ENCODE peak calls at places on chromosomes 4 and X, in ten cellular contexts. One of them, this sample, is unnamed.

GRCh38 chr4:139740531-139741041 is 75.0 kb downstream of the MGST2 start:
- DNase-seq in mucosa of descending colon: peak
- DNase-seq in T-helper 1 cell: no peak
- DNase-seq in GM10248: no peak
- DNase-seq in stimulated activated CD8-positive, alpha-beta memory T cell treated with anti-CD3 and anti-CD28 coated beads, Interleukin-4, amount 100 ng/mL, for 1 hour: no peak
- DNase-seq in ovary: peak
- DNase-seq in left cardiac atrium: peak
- DNase-seq in effector memory CD4-positive, alpha-beta T cell: no peak
- DNase-seq in left colon: peak
- DNase-seq in T-helper 17 cell: no peak
- DNase-seq in this sample: no peak

GRCh38 chrX:31593353-31593752 is 521.5 kb upstream of the FTHL17 start:
- DNase-seq in effector memory CD4-positive, alpha-beta T cell: no peak
- DNase-seq in T-helper 17 cell: no peak
- DNase-seq in left cardiac atrium: no peak
- DNase-seq in stimulated activated CD8-positive, alpha-beta memory T cell treated with anti-CD3 and anti-CD28 coated beads, Interleukin-4, amount 100 ng/mL, for 1 hour: no peak
- DNase-seq in left colon: no peak
- DNase-seq in T-helper 1 cell: no peak
- DNase-seq in mucosa of descending colon: no peak
- DNase-seq in ovary: no peak
- DNase-seq in GM10248: no peak
- DNase-seq in this sample: no peak

GRCh38 chr4:11011249-11011648 is 326.7 kb upstream of the CLNK start:
- DNase-seq in T-helper 17 cell: no peak
- DNase-seq in T-helper 1 cell: no peak
- DNase-seq in GM10248: no peak
- DNase-seq in ovary: no peak
- DNase-seq in effector memory CD4-positive, alpha-beta T cell: no peak
- DNase-seq in stimulated activated CD8-positive, alpha-beta memory T cell treated with anti-CD3 and anti-CD28 coated beads, Interleukin-4, amount 100 ng/mL, for 1 hour: no peak
- DNase-seq in left colon: no peak
- DNase-seq in mucosa of descending colon: no peak
- DNase-seq in left cardiac atrium: no peak
- DNase-seq in this sample: no peak

GRCh38 chrX:72060196-72060974 is 71.3 kb downstream of the RTL5 start:
- DNase-seq in ovary: peak
- DNase-seq in GM10248: no peak
- DNase-seq in mucosa of descending colon: no peak
- DNase-seq in stimulated activated CD8-positive, alpha-beta memory T cell treated with anti-CD3 and anti-CD28 coated beads, Interleukin-4, amount 100 ng/mL, for 1 hour: no peak
- DNase-seq in T-helper 17 cell: no peak
- DNase-seq in left cardiac atrium: no peak
- DNase-seq in T-helper 1 cell: no peak
- DNase-seq in left colon: no peak
- DNase-seq in effector memory CD4-positive, alpha-beta T cell: no peak
- DNase-seq in this sample: no peak

GRCh38 chrX:447052-447451 is 60.3 kb upstream of the PPP2R3B start:
- DNase-seq in ovary: no peak
- DNase-seq in left cardiac atrium: no peak
- DNase-seq in stimulated activated CD8-positive, alpha-beta memory T cell treated with anti-CD3 and anti-CD28 coated beads, Interleukin-4, amount 100 ng/mL, for 1 hour: no peak
- DNase-seq in effector memory CD4-positive, alpha-beta T cell: no peak
- DNase-seq in left colon: no peak
- DNase-seq in mucosa of descending colon: no peak
- DNase-seq in T-helper 17 cell: no peak
- DNase-seq in GM10248: no peak
- DNase-seq in T-helper 1 cell: no peak
- DNase-seq in this sample: no peak

GRCh38 chrX:133214316-133214715 is 3.8 kb downstream of the TFDP3 start:
- DNase-seq in GM10248: no peak
- DNase-seq in T-helper 1 cell: no peak
- DNase-seq in ovary: no peak
- DNase-seq in left colon: no peak
- DNase-seq in effector memory CD4-positive, alpha-beta T cell: no peak
- DNase-seq in left cardiac atrium: no peak
- DNase-seq in mucosa of descending colon: no peak
- DNase-seq in T-helper 17 cell: no peak
- DNase-seq in stimulated activated CD8-positive, alpha-beta memory T cell treated with anti-CD3 and anti-CD28 coated beads, Interleukin-4, amount 100 ng/mL, for 1 hour: no peak
- DNase-seq in this sample: no peak

GRCh38 chrX:38426785-38427184 is 74.4 kb downstream of the OTC start:
- DNase-seq in GM10248: no peak
- DNase-seq in mucosa of descending colon: no peak
- DNase-seq in stimulated activated CD8-positive, alpha-beta memory T cell treated with anti-CD3 and anti-CD28 coated beads, Interleukin-4, amount 100 ng/mL, for 1 hour: no peak
- DNase-seq in effector memory CD4-positive, alpha-beta T cell: no peak
- DNase-seq in left cardiac atrium: no peak
- DNase-seq in T-helper 17 cell: no peak
- DNase-seq in left colon: no peak
- DNase-seq in T-helper 1 cell: no peak
- DNase-seq in ovary: no peak
- DNase-seq in this sample: no peak

GRCh38 chr4:24809376-24809775 is 14.0 kb downstream of the SOD3 start:
- DNase-seq in left colon: no peak
- DNase-seq in T-helper 17 cell: no peak
- DNase-seq in stimulated activated CD8-positive, alpha-beta memory T cell treated with anti-CD3 and anti-CD28 coated beads, Interleukin-4, amount 100 ng/mL, for 1 hour: no peak
- DNase-seq in effector memory CD4-positive, alpha-beta T cell: no peak
- DNase-seq in left cardiac atrium: no peak
- DNase-seq in mucosa of descending colon: no peak
- DNase-seq in GM10248: no peak
- DNase-seq in T-helper 1 cell: no peak
- DNase-seq in ovary: no peak
- DNase-seq in this sample: no peak

GRCh38 chrX:39753296-39753996 is 344.3 kb downstream of the BCOR start:
- DNase-seq in T-helper 1 cell: no peak
- DNase-seq in GM10248: no peak
- DNase-seq in T-helper 17 cell: no peak
- DNase-seq in stimulated activated CD8-positive, alpha-beta memory T cell treated with anti-CD3 and anti-CD28 coated beads, Interleukin-4, amount 100 ng/mL, for 1 hour: no peak
- DNase-seq in left colon: no peak
- DNase-seq in left cardiac atrium: no peak
- DNase-seq in effector memory CD4-positive, alpha-beta T cell: no peak
- DNase-seq in ovary: no peak
- DNase-seq in mucosa of descending colon: no peak
- DNase-seq in this sample: no peak

GRCh38 chr4:187380181-187380581 is 615.4 kb upstream of the ZFP42 start:
- DNase-seq in left cardiac atrium: no peak
- DNase-seq in T-helper 1 cell: no peak
- DNase-seq in ovary: no peak
- DNase-seq in mucosa of descending colon: peak
- DNase-seq in left colon: no peak
- DNase-seq in GM10248: no peak
- DNase-seq in stimulated activated CD8-positive, alpha-beta memory T cell treated with anti-CD3 and anti-CD28 coated beads, Interleukin-4, amount 100 ng/mL, for 1 hour: no peak
- DNase-seq in effector memory CD4-positive, alpha-beta T cell: no peak
- DNase-seq in T-helper 17 cell: no peak
- DNase-seq in this sample: no peak

GRCh38 chrX:138929905-138930304 is 218.4 kb upstream of the FGF13 start:
- DNase-seq in left colon: no peak
- DNase-seq in GM10248: no peak
- DNase-seq in T-helper 17 cell: no peak
- DNase-seq in effector memory CD4-positive, alpha-beta T cell: no peak
- DNase-seq in mucosa of descending colon: no peak
- DNase-seq in left cardiac atrium: no peak
- DNase-seq in stimulated activated CD8-positive, alpha-beta memory T cell treated with anti-CD3 and anti-CD28 coated beads, Interleukin-4, amount 100 ng/mL, for 1 hour: no peak
- DNase-seq in T-helper 1 cell: no peak
- DNase-seq in ovary: no peak
- DNase-seq in this sample: no peak

GRCh38 chr4:64780664-64781063 is 371.4 kb upstream of the TECRL start:
- DNase-seq in mucosa of descending colon: no peak
- DNase-seq in GM10248: no peak
- DNase-seq in effector memory CD4-positive, alpha-beta T cell: no peak
- DNase-seq in T-helper 1 cell: no peak
- DNase-seq in left colon: no peak
- DNase-seq in ovary: no peak
- DNase-seq in stimulated activated CD8-positive, alpha-beta memory T cell treated with anti-CD3 and anti-CD28 coated beads, Interleukin-4, amount 100 ng/mL, for 1 hour: no peak
- DNase-seq in T-helper 17 cell: no peak
- DNase-seq in left cardiac atrium: no peak
- DNase-seq in this sample: no peak

GRCh38 chr4:73222466-73223257 is 35.9 kb downstream of the ANKRD17 start:
- DNase-seq in GM10248: peak
- DNase-seq in T-helper 1 cell: peak
- DNase-seq in mucosa of descending colon: no peak
- DNase-seq in left colon: peak
- DNase-seq in stimulated activated CD8-positive, alpha-beta memory T cell treated with anti-CD3 and anti-CD28 coated beads, Interleukin-4, amount 100 ng/mL, for 1 hour: peak
- DNase-seq in effector memory CD4-positive, alpha-beta T cell: peak
- DNase-seq in T-helper 17 cell: peak
- DNase-seq in left cardiac atrium: peak
- DNase-seq in ovary: peak
- DNase-seq in this sample: no peak

GRCh38 chrX:139844163-139844562 is 88.7 kb downstream of the ATP11C start:
- DNase-seq in left colon: no peak
- DNase-seq in left cardiac atrium: no peak
- DNase-seq in ovary: no peak
- DNase-seq in T-helper 17 cell: no peak
- DNase-seq in GM10248: peak
- DNase-seq in mucosa of descending colon: no peak
- DNase-seq in T-helper 1 cell: no peak
- DNase-seq in stimulated activated CD8-positive, alpha-beta memory T cell treated with anti-CD3 and anti-CD28 coated beads, Interleukin-4, amount 100 ng/mL, for 1 hour: no peak
- DNase-seq in effector memory CD4-positive, alpha-beta T cell: no peak
- DNase-seq in this sample: no peak

GRCh38 chr4:158202475-158202874 is 7.8 kb upstream of the TMEM144 start:
- DNase-seq in left cardiac atrium: no peak
- DNase-seq in left colon: no peak
- DNase-seq in effector memory CD4-positive, alpha-beta T cell: no peak
- DNase-seq in mucosa of descending colon: no peak
- DNase-seq in GM10248: no peak
- DNase-seq in T-helper 1 cell: no peak
- DNase-seq in stimulated activated CD8-positive, alpha-beta memory T cell treated with anti-CD3 and anti-CD28 coated beads, Interleukin-4, amount 100 ng/mL, for 1 hour: no peak
- DNase-seq in ovary: no peak
- DNase-seq in T-helper 17 cell: no peak
- DNase-seq in this sample: no peak

GRCh38 chr4:90960840-90961239 is 833.6 kb downstream of the CCSER1 start:
- DNase-seq in left cardiac atrium: no peak
- DNase-seq in T-helper 17 cell: no peak
- DNase-seq in GM10248: no peak
- DNase-seq in mucosa of descending colon: no peak
- DNase-seq in left colon: no peak
- DNase-seq in effector memory CD4-positive, alpha-beta T cell: no peak
- DNase-seq in stimulated activated CD8-positive, alpha-beta memory T cell treated with anti-CD3 and anti-CD28 coated beads, Interleukin-4, amount 100 ng/mL, for 1 hour: no peak
- DNase-seq in T-helper 1 cell: no peak
- DNase-seq in ovary: no peak
- DNase-seq in this sample: no peak

GRCh38 chr4:150329338-150329737 is 251.1 kb downstream of the DCLK2 start:
- DNase-seq in T-helper 17 cell: no peak
- DNase-seq in ovary: no peak
- DNase-seq in left cardiac atrium: no peak
- DNase-seq in GM10248: no peak
- DNase-seq in T-helper 1 cell: no peak
- DNase-seq in stimulated activated CD8-positive, alpha-beta memory T cell treated with anti-CD3 and anti-CD28 coated beads, Interleukin-4, amount 100 ng/mL, for 1 hour: no peak
- DNase-seq in left colon: no peak
- DNase-seq in effector memory CD4-positive, alpha-beta T cell: no peak
- DNase-seq in mucosa of descending colon: no peak
- DNase-seq in this sample: no peak

This sample was measured in activated CD4-positive, CD25-positive, alpha-beta regulatory T cell treated with anti-CD3 and anti-CD28 coated beads, Interleukin-2, amount 50 U/mL, for 72 hours.